ENCODE peak calls at places on chromosomes 6 and 20, in ten cellular contexts. L, R, W, A, K, V, N, C, U and D are unnamed samples.
A peak's percentile ranks its signal among the peaks of the same experiment; 100 is the strongest.

GRCh38 chr6:53112404-53112803 is 36.2 kb downstream of the GCM1 start:
- DNase-seq in L (no peak), R (no peak), W (no peak), A (no peak), K (no peak), V (no peak), N (peak; percentile 70), C (peak; percentile 51), U (no peak), D (no peak)

GRCh38 chr20:32567384-32568178 is 17.6 kb downstream of the NOL4L start:
- DNase-seq in L (peak; percentile 44), R (no peak), W (no peak), A (no peak), K (no peak), V (no peak), N (no peak), C (no peak), U (no peak), D (no peak)

GRCh38 chr6:155373276-155373675 is 59.0 kb upstream of the TFB1M start:
- DNase-seq in L (no peak), R (peak; percentile 3), W (no peak), A (no peak), K (no peak), V (no peak), N (no peak), C (no peak), U (no peak), D (no peak)

GRCh38 chr6:44234101-44235090 is 11.0 kb downstream of the SLC29A1 start:
- DNase-seq in L (peak; percentile 92), R (peak; percentile 73), W (peak; percentile 91), A (peak; percentile 74), K (peak; percentile 95), V (peak; percentile 93), N (peak; percentile 65), C (peak; percentile 92), U (peak; percentile 98), D (peak; percentile 73)

GRCh38 chr6:41200296-41200900 is 551 bp downstream of the TREML2 start:
- DNase-seq in L (no peak), R (no peak), W (no peak), A (no peak), K (no peak), V (no peak), N (peak; percentile 34), C (peak; percentile 5), U (no peak), D (peak; percentile 95)

GRCh38 chr6:134596191-134596590 is 278.3 kb upstream of the SGK1 start:
- DNase-seq in L (no peak), R (no peak), W (no peak), A (no peak), K (no peak), V (no peak), N (no peak), C (no peak), U (no peak), D (no peak)

GRCh38 chr20:43752561-43753301 is 25.9 kb upstream of the GTSF1L start:
- DNase-seq in L (peak; percentile 67), R (peak; percentile 90), W (no peak), A (no peak), K (peak; percentile 19), V (no peak), N (peak; percentile 39), C (no peak), U (no peak), D (no peak)

GRCh38 chr6:12844284-12845223 is 128.0 kb downstream of the PHACTR1 start:
- DNase-seq in L (no peak), R (peak; percentile 1), W (no peak), A (no peak), K (no peak), V (no peak), N (no peak), C (no peak), U (no peak), D (peak; percentile 5)

GRCh38 chr6:169669147-169669546 is 32.7 kb downstream of the WDR27 start:
- DNase-seq in L (no peak), R (no peak), W (no peak), A (no peak), K (no peak), V (no peak), N (no peak), C (no peak), U (no peak), D (no peak)

GRCh38 chr20:1225729-1226313 is at the start of gene RAD21L1:
- DNase-seq in L (peak; percentile 92), R (peak; percentile 60), W (peak; percentile 75), A (peak; percentile 75), K (peak; percentile 79), V (peak; percentile 94), N (peak; percentile 84), C (peak; percentile 77), U (peak; percentile 83), D (peak; percentile 86)

GRCh38 chr6:46024122-46024769 is 8.6 kb upstream of the CLIC5 start:
- DNase-seq in L (no peak), R (no peak), W (no peak), A (no peak), K (no peak), V (no peak), N (no peak), C (no peak), U (no peak), D (no peak)

GRCh38 chr6:133198725-133199124 is 42.4 kb upstream of the EYA4 start:
- DNase-seq in L (no peak), R (peak; percentile 48), W (no peak), A (no peak), K (no peak), V (no peak), N (no peak), C (no peak), U (no peak), D (no peak)

DNA sequence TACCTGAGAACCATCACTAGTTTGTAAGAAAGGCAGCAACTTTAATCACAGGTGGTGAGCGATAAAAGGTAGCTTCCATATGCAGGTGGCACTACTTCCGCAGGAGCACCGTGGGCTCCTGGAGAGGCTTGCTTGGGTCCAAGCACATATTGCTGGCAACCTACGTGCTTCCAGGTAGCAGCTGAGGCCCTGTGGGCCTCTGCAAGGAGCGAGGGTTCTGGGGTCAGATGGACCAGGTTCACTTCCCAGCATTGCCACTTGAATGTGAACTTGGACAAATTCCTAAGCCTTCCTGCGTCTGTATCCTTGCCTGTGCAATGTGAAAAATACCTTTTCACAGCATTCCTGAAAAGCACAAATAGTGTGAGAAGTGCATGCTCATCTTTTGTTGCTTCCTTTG is 31.0 kb downstream of the TXNDC5 start:
- DNase-seq in L (no peak), R (no peak), W (no peak), A (no peak), K (no peak), V (no peak), N (no peak), C (no peak), U (no peak), D (no peak)
- TF ChIP-seq POLR2A in L (no peak), R (no peak), W (no peak), A (no peak), K (no peak), V (no peak), N (no peak), C (no peak), U (no peak), D (no peak)

GRCh38 chr6:18441253-18441979 is 54.3 kb downstream of the RNF144B start:
- DNase-seq in L (no peak), R (no peak), W (no peak), A (no peak), K (no peak), V (no peak), N (no peak), C (no peak), U (no peak), D (no peak)
- TF ChIP-seq POLR2A in L (no peak), R (no peak), W (no peak), A (no peak), K (no peak), V (no peak), N (no peak), C (no peak), U (no peak), D (no peak)

GRCh38 chr6:168376120-168376519 is 56.5 kb upstream of the DACT2 start:
- DNase-seq in L (peak; percentile 2), R (no peak), W (peak; percentile 8), A (no peak), K (no peak), V (no peak), N (no peak), C (no peak), U (peak; percentile 17), D (no peak)

GRCh38 chr6:168376811-168377480 is 57.4 kb upstream of the DACT2 start:
- DNase-seq in L (no peak), R (no peak), W (no peak), A (no peak), K (no peak), V (no peak), N (no peak), C (no peak), U (peak; percentile 59), D (no peak)

GRCh38 chr6:168377856-168378832 is 58.6 kb upstream of the DACT2 start:
- DNase-seq in L (no peak), R (no peak), W (no peak), A (no peak), K (no peak), V (no peak), N (no peak), C (no peak), U (peak; percentile 47), D (no peak)

GRCh38 chr6:168374541-168375071 is 55.0 kb upstream of the DACT2 start:
- DNase-seq in L (no peak), R (no peak), W (no peak), A (no peak), K (no peak), V (peak; percentile 83), N (no peak), C (no peak), U (peak; percentile 42), D (no peak)

GRCh38 chr6:168377481-168377850 is 57.9 kb upstream of the DACT2 start:
- DNase-seq in L (no peak), R (no peak), W (peak; percentile 64), A (peak; percentile 51), K (peak; percentile 54), V (no peak), N (no peak), C (no peak), U (peak; percentile 82), D (no peak)
- TF ChIP-seq POLR2A in L (no peak), R (no peak), W (no peak), A (no peak), K (no peak), V (no peak), N (no peak), C (no peak), U (no peak), D (no peak)

DNA sequence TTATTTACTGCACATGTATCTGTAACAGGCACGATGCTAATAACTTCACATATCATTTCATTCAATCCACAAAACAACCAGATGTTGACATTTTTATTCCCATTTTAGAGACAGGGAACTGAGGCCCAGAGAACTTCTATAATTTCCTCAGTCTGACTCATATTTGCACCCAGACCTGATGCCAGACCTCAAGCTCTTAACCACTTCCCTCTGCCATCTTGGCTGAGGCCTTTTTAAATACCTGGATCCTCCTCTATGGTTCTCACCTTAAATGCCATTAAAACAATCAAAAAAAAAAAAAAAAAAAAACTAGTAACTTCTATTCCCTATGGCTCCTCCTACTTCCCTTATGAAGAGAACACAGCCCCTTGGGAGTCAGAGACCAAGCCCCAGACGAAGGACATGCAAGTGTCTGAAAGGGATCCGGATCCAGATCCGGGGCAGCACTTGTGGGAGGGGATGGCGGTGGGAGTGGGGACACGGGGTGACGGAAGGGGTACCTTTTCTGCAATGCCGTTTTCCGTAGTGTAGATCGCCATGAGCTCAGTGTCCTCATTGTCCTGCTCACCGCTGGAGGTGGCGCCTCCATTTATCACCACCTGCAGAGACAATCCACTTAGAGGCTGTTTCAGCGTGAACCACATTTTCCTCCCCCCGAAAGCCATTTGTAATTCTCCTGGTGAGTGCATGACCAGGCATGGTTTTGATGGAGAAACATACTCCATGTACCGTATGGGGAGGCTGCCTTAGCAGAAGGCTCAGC is 88.7 kb downstream of the SLC23A2 start:
- DNase-seq in L (no peak), R (no peak), W (no peak), A (no peak), K (no peak), V (no peak), N (no peak), C (no peak), U (no peak), D (no peak)
- TF ChIP-seq POLR2A in L (no peak), R (no peak), W (no peak), A (no peak), K (no peak), V (no peak), N (no peak), C (no peak), U (no peak), D (no peak)